ENCODE peak calls at places on chromosomes 2 and 18, in nine cellular contexts. E is nucleus accumbens; I is activated naive CD8-positive, alpha-beta T cell treated with anti-CD3 and anti-CD28 coated beads, Interleukin-2, amount 50 U/mL, for 24 hours; L is heart right ventricle; N is Calu3; S is AG08396; U is NCI-H345; P is AML-193; H is skeletal muscle cell. W is an unnamed sample.

GRCh38 chr18:1663879-1664705 is 759.4 kb downstream of the ADCYAP1 start:
- DNase-seq in E (no peak), L (peak; percentile 35), H (no peak), I (peak; percentile 49), U (peak; percentile 17), S (no peak), P (peak; percentile 53), N (peak; percentile 78), W (no peak)

GRCh38 chr2:215143458-215143857 is 5.0 kb upstream of the ABCA12 start:
- DNase-seq in L (no peak), U (no peak), P (no peak), E (no peak), I (no peak), H (no peak), S (no peak), N (no peak), W (no peak)

GRCh38 chr2:28280576-28280975 is 112.1 kb upstream of the FOSL2 start:
- DNase-seq in U (no peak), S (no peak), N (peak; percentile 57), L (no peak), E (no peak), P (no peak), I (no peak), H (no peak), W (no peak)

GRCh38 chr2:128287780-128288735 is 30.6 kb downstream of the HS6ST1 start:
- DNase-seq in N (no peak), H (no peak), I (no peak), E (no peak), P (no peak), L (no peak), U (no peak), S (no peak), W (no peak)

GRCh38 chr2:44715671-44716077 is 225.8 kb upstream of the SIX3 start:
- DNase-seq in H (peak; percentile 16), L (no peak), S (peak; percentile 18), U (peak; percentile 38), E (no peak), P (no peak), I (no peak), N (peak; percentile 1), W (no peak)

GRCh38 chr2:41598161-41598894 is 449.5 kb upstream of the PKDCC start:
- DNase-seq in S (no peak), L (no peak), H (no peak), I (no peak), E (no peak), N (no peak), U (no peak), P (no peak), W (no peak)

GRCh38 chr18:69755041-69755440 is 192.6 kb downstream of the CD226 start:
- DNase-seq in L (no peak), E (no peak), N (no peak), P (no peak), S (no peak), I (no peak), U (no peak), H (no peak), W (no peak)

GRCh38 chr2:217918220-217919024 is 84.4 kb downstream of the TNS1 start:
- DNase-seq in L (no peak), I (no peak), E (no peak), H (no peak), N (peak; percentile 30), P (no peak), U (peak; percentile 33), S (no peak), W (no peak)

GRCh38 chr2:196131384-196131861 is 40.0 kb downstream of the STK17B start:
- DNase-seq in L (no peak), S (no peak), H (no peak), P (peak; percentile 70), U (no peak), N (peak; percentile 19), I (peak; percentile 73), E (no peak), W (no peak)

GRCh38 chr2:197904446-197904845 is 100.1 kb downstream of the PLCL1 start:
- DNase-seq in H (no peak), I (peak; percentile 22), U (no peak), S (no peak), P (no peak), N (no peak), E (no peak), L (no peak), W (no peak)

GRCh38 chr2:96115631-96116423 is 544 bp downstream of the ADRA2B start:
- DNase-seq in S (no peak), N (no peak), P (no peak), E (no peak), H (no peak), L (no peak), U (no peak), I (no peak), W (no peak)

GRCh38 chr2:187091664-187092063 is 242.7 kb upstream of the ZSWIM2 start:
- DNase-seq in P (no peak), E (no peak), U (no peak), L (no peak), S (no peak), I (no peak), N (no peak), H (no peak), W (no peak)

GRCh38 chr18:71442830-71443229 is 1101.3 kb downstream of the CBLN2 start:
- DNase-seq in S (no peak), H (no peak), N (no peak), E (no peak), U (peak; percentile 17), I (no peak), L (no peak), P (no peak), W (no peak)

W was measured in hypothalamus.